ENCODE peak calls at places on chromosomes 4 and X, in seven cellular contexts. H is AG10803, R is kidney, C is progenitor cell of endocrine pancreas, P is gastrocnemius medialis, F is MCF 10A, W is cardiac muscle cell. J is an unnamed sample.

GRCh38 chr4:158371158-158371557 is 150.5 kb upstream of the RXFP1 start:
- DNase-seq in H (peak; percentile 18), R (no peak), P (no peak), C (no peak), W (peak; percentile 55), F (peak; percentile 70), J (no peak)

GRCh38 chrX:153776611-153777045 is 4.2 kb upstream of the SRPK3 start:
- DNase-seq in C (no peak), R (peak; percentile 49), P (peak; percentile 11), H (no peak), W (no peak), F (no peak), J (peak; percentile 46)

GRCh38 chr4:23097251-23097650 is 404.5 kb downstream of the GBA3 start:
- DNase-seq in F (peak; percentile 78), C (no peak), R (no peak), H (peak; percentile 58), P (no peak), W (peak; percentile 69), J (no peak)

GRCh38 chr4:180942367-180942916 is 1300.8 kb upstream of the TENM3 start:
- DNase-seq in W (no peak), F (no peak), H (no peak), P (no peak), R (no peak), C (no peak), J (no peak)

GRCh38 chr4:184441461-184442392 is 32.6 kb downstream of the IRF2 start:
- DNase-seq in C (no peak), W (peak; percentile 32), H (peak; percentile 37), P (no peak), F (no peak), R (no peak), J (no peak)

GRCh38 chrX:72685810-72686465 is 28.2 kb downstream of the PHKA1 start:
- DNase-seq in P (no peak), H (peak; percentile 39), W (peak; percentile 6), R (no peak), C (no peak), F (peak; percentile 8), J (no peak)

GRCh38 chr4:94533405-94534223 is 81.9 kb downstream of the PDLIM5 start:
- DNase-seq in H (no peak), R (no peak), W (no peak), F (peak; percentile 52), C (no peak), P (no peak), J (peak; percentile 11)

GRCh38 chr4:183504930-183505555 is at the start of gene ING2:
- DNase-seq in C (no peak), H (peak; percentile 63), W (no peak), R (peak; percentile 88), P (peak; percentile 24), F (peak; percentile 85), J (no peak)

GRCh38 chrX:2374086-2374485 is 126.7 kb downstream of the DHRSX start:
- DNase-seq in W (peak; percentile 46), P (no peak), C (no peak), F (no peak), H (peak; percentile 90), R (no peak), J (no peak)

DNA sequence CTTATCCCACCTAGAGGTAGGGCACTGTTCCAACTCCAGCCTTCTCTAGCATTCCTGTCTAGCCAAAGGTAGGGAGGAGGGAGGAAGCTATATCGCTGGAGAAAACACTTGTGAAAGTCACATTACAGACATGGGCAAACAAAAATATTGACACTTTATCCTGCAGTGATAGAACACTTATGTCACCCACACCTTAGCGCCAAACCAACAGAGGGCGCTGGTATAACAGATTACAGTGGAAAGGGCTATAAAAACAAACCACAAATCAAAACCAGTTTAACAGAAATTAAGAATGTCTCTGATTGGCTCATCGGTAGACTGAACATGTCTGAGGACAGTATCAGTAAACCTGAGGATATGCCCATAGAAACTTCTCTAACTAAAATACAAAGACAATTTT is 451.3 kb downstream of the TLL1 start:
- DNase-seq in F (peak; percentile 39), H (no peak), P (no peak), R (no peak), C (no peak), W (peak; percentile 16), J (peak; percentile 53)
- TF ChIP-seq CTCF in F (peak; percentile 21), H (no peak), P (no peak), R (peak; percentile 2), C (peak; percentile 30), W (peak; percentile 30), J (peak; percentile 29)

DNA sequence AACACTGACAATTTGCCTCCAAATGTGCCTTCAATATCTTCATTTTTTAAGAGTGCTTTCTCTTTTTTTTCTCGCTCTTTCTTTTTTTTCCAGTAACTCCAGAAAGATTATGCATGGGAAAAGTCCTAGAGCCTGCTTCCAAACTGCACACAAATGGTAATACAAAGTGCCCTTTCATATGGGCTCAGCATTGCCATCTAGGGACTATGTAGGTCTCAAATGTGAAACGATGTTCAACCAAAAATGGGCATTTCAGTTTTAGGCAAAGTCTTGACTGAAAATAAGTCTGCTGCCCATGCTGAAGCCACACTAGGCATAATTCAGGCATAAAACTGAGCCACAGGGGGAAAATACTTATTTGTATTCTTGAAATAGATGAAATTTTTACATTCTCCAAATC is 65.6 kb downstream of the SYNPO2 start:
- DNase-seq in P (no peak), W (peak; percentile 67), C (no peak), R (no peak), F (peak; percentile 42), H (peak; percentile 44), J (no peak)
- TF ChIP-seq CTCF in P (no peak), W (peak; percentile 51), C (peak; percentile 11), R (peak; percentile 6), F (no peak), H (peak; percentile 53), J (peak; percentile 6)

DNA sequence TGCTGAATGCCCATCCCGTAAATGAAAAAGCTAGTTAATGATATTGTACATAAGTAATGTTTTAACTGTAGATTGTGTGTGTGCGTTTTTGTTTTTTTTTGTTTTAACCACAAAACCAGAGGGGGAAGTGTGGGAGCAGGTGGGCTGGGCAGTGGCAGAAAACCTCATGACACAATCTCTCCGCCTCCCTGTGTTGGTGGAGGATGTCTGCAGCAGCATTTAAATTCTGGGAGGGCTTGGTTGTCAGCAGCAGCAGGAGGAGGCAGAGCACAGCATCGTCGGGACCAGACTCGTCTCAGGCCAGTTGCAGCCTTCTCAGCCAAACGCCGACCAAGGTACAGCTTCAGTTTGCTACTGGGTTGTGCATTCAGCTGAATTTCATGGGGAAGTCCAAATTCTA is at the start of gene SPP1:
- DNase-seq in P (no peak), H (no peak), F (peak; percentile 10), W (peak; percentile 9), R (peak; percentile 85), C (no peak), J (peak; percentile 4)
- TF ChIP-seq CTCF in P (no peak), H (no peak), F (no peak), W (no peak), R (peak; percentile 1), C (no peak), J (no peak)

GRCh38 chrX:54447461-54447860 is 7.3 kb downstream of the TSR2 start:
- DNase-seq in F (peak; percentile 3), C (no peak), R (no peak), H (peak; percentile 9), W (peak; percentile 23), P (no peak), J (no peak)
- TF ChIP-seq CTCF in F (no peak), C (peak; percentile 32), R (no peak), H (peak; percentile 25), W (peak; percentile 26), P (no peak), J (peak; percentile 6)

DNA sequence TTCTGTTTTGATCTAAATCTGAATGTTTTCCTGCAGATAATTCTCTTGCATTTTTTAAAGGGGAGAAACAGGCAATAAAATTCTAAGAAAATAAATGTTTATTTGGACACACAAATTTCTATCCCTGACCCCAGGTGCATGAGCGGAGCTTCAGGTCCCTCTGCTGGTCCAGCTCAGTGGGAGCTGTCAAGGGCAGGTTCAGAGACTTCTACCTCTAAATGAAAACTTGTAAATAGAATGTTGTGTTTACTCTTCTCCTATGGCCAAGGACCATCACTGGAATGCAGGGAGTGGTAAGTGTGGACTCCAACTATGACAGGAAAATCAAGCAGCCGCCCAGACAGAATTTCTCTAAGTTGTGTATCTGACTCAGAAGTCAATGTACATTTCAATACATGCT is 148.6 kb upstream of the TTC29 start:
- DNase-seq in R (no peak), W (no peak), C (no peak), H (no peak), P (no peak), F (peak; percentile 40), J (no peak)
- TF ChIP-seq CTCF in R (no peak), W (no peak), C (peak; percentile 50), H (peak; percentile 19), P (no peak), F (no peak), J (no peak)

DNA sequence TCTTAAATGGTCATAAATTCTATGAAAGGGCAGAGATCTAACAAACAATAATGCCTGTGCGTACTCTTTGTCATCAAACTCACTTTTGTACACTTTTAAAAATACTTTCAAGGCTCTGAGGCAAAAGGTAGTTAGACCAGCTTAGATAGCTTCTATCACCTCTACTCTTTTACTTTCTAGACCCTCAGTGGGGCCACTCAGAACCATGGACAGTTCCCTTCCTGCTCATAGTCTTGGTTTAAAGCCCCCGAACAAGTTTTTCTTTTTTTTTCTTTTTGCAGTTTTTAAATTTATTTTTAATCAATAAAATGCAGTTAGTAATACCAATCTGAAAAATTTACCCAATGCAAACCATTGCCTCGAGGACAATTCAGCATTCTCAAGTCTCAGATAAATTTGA is 460.5 kb upstream of the CNKSR2 start:
- DNase-seq in W (no peak), R (no peak), P (no peak), F (peak; percentile 31), C (peak; percentile 63), H (no peak), J (no peak)
- TF ChIP-seq CTCF in W (no peak), R (no peak), P (no peak), F (no peak), C (no peak), H (no peak), J (no peak)

DNA sequence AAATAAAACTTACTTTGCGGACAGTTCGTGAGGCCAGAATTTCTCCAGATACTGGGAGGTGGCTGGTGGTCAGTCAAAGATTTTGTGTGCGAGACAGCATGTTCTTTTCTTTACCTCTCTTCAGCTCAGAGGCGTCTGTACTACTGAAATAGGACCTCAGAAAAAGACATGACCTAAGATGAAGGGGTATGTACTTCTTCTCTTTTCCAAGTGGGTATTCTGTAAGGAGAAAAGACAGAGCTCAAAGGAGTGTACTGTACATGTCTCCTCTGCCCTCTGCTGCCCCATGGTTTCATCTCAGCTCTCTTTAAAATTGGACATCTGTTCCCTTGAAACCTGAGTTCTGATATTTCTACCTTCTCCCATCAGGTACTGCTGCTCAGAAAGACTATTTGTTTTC is 38.1 kb downstream of the SEPTIN11 start:
- DNase-seq in H (no peak), W (no peak), F (no peak), P (no peak), R (no peak), C (no peak), J (peak; percentile 48)
- TF ChIP-seq CTCF in H (peak; percentile 36), W (peak; percentile 6), F (no peak), P (no peak), R (no peak), C (no peak), J (no peak)

J was measured in GM12865.